ENCODE peak calls at places on chromosomes 6 and 20, in nine cellular contexts. Z is AG10803; E is MM.1S; U is activated CD4-positive, CD25-positive, alpha-beta regulatory T cell treated with anti-CD3 and anti-CD28 coated beads, Interleukin-2, amount 50 U/mL, for 72 hours; H is mucosa of descending colon; R is NCI-H1105; I is stimulated activated naive CD8-positive, alpha-beta T cell treated with anti-CD3 and anti-CD28 coated beads, Interleukin-15, Interleukin-2, amounts not matched to agents 100 U/mL and 50 U/mL, for 24 hours; P is activated naive CD4-positive, alpha-beta T cell treated with anti-CD3 and anti-CD28 coated beads for 36 hours; N is activated CD8-positive, alpha-beta memory T cell treated with anti-CD3 and anti-CD28 coated beads, Interleukin-2, amount 50 U/mL, for 4 hours. S is an unnamed sample.

GRCh38 chr20:47160992-47161391 is 195.5 kb downstream of the ZMYND8 start:
- DNase-seq in Z (no peak), E (no peak), U (no peak), H (no peak), R (no peak), I (no peak), P (no peak), N (no peak), S (no peak)

GRCh38 chr6:130933712-130934200 is 106.5 kb downstream of the SMLR1 start:
- DNase-seq in Z (peak; percentile 89), E (no peak), U (no peak), H (no peak), R (no peak), I (no peak), P (no peak), N (no peak), S (no peak)

GRCh38 chr6:110629153-110629552 is 152.7 kb upstream of the SLC22A16 start:
- DNase-seq in Z (no peak), E (no peak), U (no peak), H (no peak), R (peak; percentile 49), I (no peak), P (no peak), N (no peak), S (no peak)

GRCh38 chr6:81120280-81120679 is 632.2 kb downstream of the TENT5A start:
- DNase-seq in Z (no peak), E (no peak), U (no peak), H (no peak), R (no peak), I (no peak), P (no peak), N (no peak), S (no peak)

GRCh38 chr6:70601014-70601413 is 34.3 kb downstream of the SDHAF4 start:
- DNase-seq in Z (no peak), E (no peak), U (no peak), H (no peak), R (no peak), I (no peak), P (no peak), N (no peak), S (no peak)

GRCh38 chr20:17648782-17649730 is 33.0 kb downstream of the RRBP1 start:
- DNase-seq in Z (no peak), E (no peak), U (no peak), H (peak; percentile 68), R (peak; percentile 71), I (peak; percentile 54), P (peak; percentile 47), N (peak; percentile 45), S (peak; percentile 73)

GRCh38 chr6:14216931-14217684 is 99.5 kb downstream of the CD83 start:
- DNase-seq in Z (peak; percentile 20), E (no peak), U (no peak), H (no peak), R (no peak), I (no peak), P (no peak), N (no peak), S (no peak)

GRCh38 chr6:109315331-109316129 is 66.7 kb downstream of the CD164 start:
- DNase-seq in Z (no peak), E (no peak), U (no peak), H (no peak), R (no peak), I (no peak), P (no peak), N (no peak), S (no peak)

GRCh38 chr20:44448753-44449546 is 26.7 kb upstream of the TTPAL start:
- DNase-seq in Z (no peak), E (peak; percentile 49), U (no peak), H (no peak), R (no peak), I (peak; percentile 10), P (peak; percentile 34), N (no peak), S (no peak)

GRCh38 chr6:170178561-170179477 is 112.1 kb downstream of the DLL1 start:
- DNase-seq in Z (peak; percentile 89), E (no peak), U (no peak), H (peak; percentile 60), R (peak; percentile 59), I (no peak), P (no peak), N (no peak), S (peak; percentile 59)

GRCh38 chr20:3239026-3239866 is at the start of gene SLC4A11:
- DNase-seq in Z (peak; percentile 62), E (peak; percentile 37), U (no peak), H (peak; percentile 84), R (peak; percentile 37), I (peak; percentile 59), P (peak; percentile 33), N (peak; percentile 45), S (peak; percentile 87)

GRCh38 chr6:124888581-124889371 is 73.5 kb upstream of the RNF217 start:
- DNase-seq in Z (no peak), E (no peak), U (no peak), H (no peak), R (no peak), I (no peak), P (no peak), N (no peak), S (no peak)

GRCh38 chr20:59888050-59888449 is 45.4 kb downstream of the SYCP2 start:
- DNase-seq in Z (no peak), E (no peak), U (no peak), H (no peak), R (no peak), I (no peak), P (no peak), N (no peak), S (no peak)

GRCh38 chr6:168039849-168040248 is 39.2 kb downstream of the FRMD1 start:
- DNase-seq in Z (no peak), E (no peak), U (no peak), H (no peak), R (no peak), I (peak; percentile 15), P (no peak), N (no peak), S (no peak)

GRCh38 chr6:88134575-88134974 is 31.6 kb downstream of the CNR1 start:
- DNase-seq in Z (no peak), E (no peak), U (no peak), H (no peak), R (no peak), I (no peak), P (no peak), N (no peak), S (no peak)

GRCh38 chr6:158041788-158042187 is 60.1 kb downstream of the SYNJ2 start:
- DNase-seq in Z (no peak), E (no peak), U (no peak), H (peak; percentile 27), R (no peak), I (no peak), P (no peak), N (no peak), S (peak; percentile 18)

GRCh38 chr20:31717478-31717946 is 5.2 kb downstream of the BCL2L1 start:
- DNase-seq in Z (no peak), E (peak; percentile 68), U (no peak), H (no peak), R (no peak), I (no peak), P (peak; percentile 42), N (no peak), S (no peak)